ENCODE peak calls at places on chromosomes 2 and 18, in nine cellular contexts. B, U, L, Z, H, V, P, M and E are unnamed samples.

GRCh38 chr18:32919799-32920198 is 147.0 kb upstream of the KLHL14 start:
- DNase-seq in U (peak), L (no peak), M (no peak), P (no peak), Z (no peak), V (no peak), B (no peak), H (peak), E (no peak)

GRCh38 chr18:58838946-58839345 is 25.7 kb upstream of the ZNF532 start:
- DNase-seq in L (no peak), H (no peak), M (no peak), P (no peak), U (no peak), Z (no peak), B (no peak), V (no peak), E (no peak)

GRCh38 chr2:47086054-47086471 is 69.0 kb downstream of the STPG4 start:
- DNase-seq in B (no peak), U (no peak), Z (no peak), P (no peak), H (no peak), M (no peak), V (no peak), L (no peak), E (no peak)

GRCh38 chr18:1657888-1658287 is 753.2 kb downstream of the ADCYAP1 start:
- DNase-seq in H (no peak), U (no peak), B (no peak), V (no peak), M (no peak), P (no peak), Z (no peak), L (no peak), E (no peak)

GRCh38 chr2:160581035-160581434 is 87.4 kb upstream of the RBMS1 start:
- DNase-seq in H (no peak), Z (peak), V (peak), B (no peak), P (no peak), L (no peak), U (peak), M (no peak), E (no peak)

GRCh38 chr2:85511008-85511895 is 27.7 kb upstream of the MAT2A start:
- DNase-seq in P (no peak), V (no peak), B (no peak), U (peak), L (no peak), M (no peak), H (no peak), Z (no peak), E (no peak)

GRCh38 chr2:145623136-145623535 is 1103.2 kb upstream of the ZEB2 start:
- DNase-seq in H (no peak), L (no peak), V (peak), M (no peak), P (no peak), B (no peak), Z (peak), U (peak), E (no peak)

GRCh38 chr2:8522682-8523081 is 159.2 kb upstream of the ID2 start:
- DNase-seq in U (no peak), B (no peak), P (no peak), V (no peak), M (no peak), H (peak), Z (no peak), L (no peak), E (no peak)

GRCh38 chr18:5463390-5463789 is 80.4 kb downstream of the EPB41L3 start:
- DNase-seq in B (no peak), M (no peak), U (peak), P (peak), Z (no peak), H (peak), L (no peak), V (peak), E (no peak)